ENCODE peak calls at places on chromosome 7, in five cellular contexts. D, V, G, Z and M are unnamed samples.
A peak's percentile ranks its signal among the peaks of the same experiment; 100 is the strongest.

GRCh38 chr7:136687693-136688322 is 180.6 kb upstream of the CHRM2 start:
- DNase-seq in D (no peak), V (peak; percentile 16), G (peak; percentile 63), Z (no peak), M (peak; percentile 8)

GRCh38 chr7:25671087-25671486 is 442.8 kb upstream of the NPVF start:
- DNase-seq in D (no peak), V (no peak), G (no peak), Z (no peak), M (no peak)

GRCh38 chr7:111744501-111745155 is 182.3 kb upstream of the IMMP2L start:
- DNase-seq in D (no peak), V (no peak), G (no peak), Z (no peak), M (no peak)

GRCh38 chr7:111728635-111728995 is 166.3 kb upstream of the IMMP2L start:
- DNase-seq in D (no peak), V (no peak), G (no peak), Z (no peak), M (no peak)

GRCh38 chr7:39353615-39354376 is 212.4 kb upstream of the YAE1 start:
- DNase-seq in D (no peak), V (peak; percentile 38), G (no peak), Z (peak; percentile 7), M (no peak)

GRCh38 chr7:105131890-105132289 is 117.9 kb downstream of the KMT2E start:
- DNase-seq in D (no peak), V (no peak), G (no peak), Z (peak; percentile 28), M (no peak)

GRCh38 chr7:34445653-34446052 is 212.4 kb upstream of the NPSR1 start:
- DNase-seq in D (no peak), V (no peak), G (no peak), Z (no peak), M (no peak)

GRCh38 chr7:127821146-127821545 is 169.2 kb downstream of the SND1 start:
- DNase-seq in D (no peak), V (no peak), G (no peak), Z (no peak), M (no peak)

GRCh38 chr7:156203923-156204322 is 391.7 kb upstream of the SHH start:
- DNase-seq in D (no peak), V (no peak), G (no peak), Z (no peak), M (no peak)

GRCh38 chr7:24836084-24836483 is 78.8 kb upstream of the GSDME start:
- DNase-seq in D (peak; percentile 33), V (no peak), G (peak; percentile 83), Z (no peak), M (peak; percentile 54)

GRCh38 chr7:42790196-42790595 is 121.7 kb downstream of the C7orf25 start:
- DNase-seq in D (no peak), V (no peak), G (no peak), Z (no peak), M (no peak)

GRCh38 chr7:5429857-5430611 is 6.4 kb upstream of the TNRC18 start:
- DNase-seq in D (no peak), V (no peak), G (no peak), Z (no peak), M (no peak)

GRCh38 chr7:15215611-15216010 is 313.1 kb upstream of the DGKB start:
- DNase-seq in D (no peak), V (no peak), G (no peak), Z (no peak), M (no peak)

GRCh38 chr7:23600251-23600650 is 3.1 kb downstream of the CCDC126 start:
- DNase-seq in D (no peak), V (no peak), G (no peak), Z (no peak), M (no peak)

GRCh38 chr7:27123477-27124053 is 7.0 kb downstream of the HOXA4 start:
- DNase-seq in D (no peak), V (no peak), G (no peak), Z (no peak), M (no peak)

GRCh38 chr7:41010967-41011366 is 691.9 kb downstream of the INHBA start:
- DNase-seq in D (no peak), V (no peak), G (no peak), Z (no peak), M (peak; percentile 71)

GRCh38 chr7:73918926-73919693 is 58.2 kb downstream of the TMEM270 start:
- DNase-seq in D (no peak), V (no peak), G (no peak), Z (no peak), M (no peak)

GRCh38 chr7:97002555-97003261 is 2.6 kb upstream of the DLX6 start:
- DNase-seq in D (no peak), V (no peak), G (no peak), Z (no peak), M (no peak)

GRCh38 chr7:80453699-80454340 is 58.0 kb downstream of the GNAT3 start:
- DNase-seq in D (no peak), V (peak; percentile 2), G (peak; percentile 38), Z (no peak), M (peak; percentile 50)

GRCh38 chr7:44735403-44736165 is 13.1 kb upstream of the ZMIZ2 start:
- DNase-seq in D (no peak), V (no peak), G (no peak), Z (no peak), M (peak; percentile 34)

GRCh38 chr7:28941633-28942032 is 16.5 kb downstream of the TRIL start:
- DNase-seq in D (no peak), V (no peak), G (no peak), Z (no peak), M (no peak)

GRCh38 chr7:133434246-133434865 is 181.5 kb downstream of the EXOC4 start:
- DNase-seq in D (no peak), V (no peak), G (peak; percentile 63), Z (no peak), M (peak; percentile 65)

GRCh38 chr7:63047546-63047945 is 951.1 kb upstream of the ZNF722 start:
- DNase-seq in D (no peak), V (no peak), G (no peak), Z (no peak), M (no peak)

GRCh38 chr7:4771737-4772136 is 3.7 kb upstream of the AP5Z1 start:
- DNase-seq in D (no peak), V (no peak), G (no peak), Z (no peak), M (no peak)

GRCh38 chr7:43294080-43294630 is 181.7 kb downstream of the HECW1 start:
- DNase-seq in D (no peak), V (no peak), G (no peak), Z (no peak), M (no peak)

GRCh38 chr7:44633254-44634186 is 27.1 kb downstream of the OGDH start:
- DNase-seq in D (peak; percentile 69), V (no peak), G (no peak), Z (peak; percentile 47), M (no peak)

GRCh38 chr7:22900784-22901183 is 78.1 kb upstream of the TOMM7 start:
- DNase-seq in D (no peak), V (no peak), G (no peak), Z (no peak), M (no peak)

GRCh38 chr7:150860291-150860977 is 8.1 kb downstream of the AOC1 start:
- DNase-seq in D (no peak), V (no peak), G (no peak), Z (no peak), M (no peak)

GRCh38 chr7:131374821-131375220 is 47.1 kb downstream of the MKLN1 start:
- DNase-seq in D (no peak), V (no peak), G (no peak), Z (no peak), M (no peak)

GRCh38 chr7:126780993-126781392 is 471.7 kb downstream of the GRM8 start:
- DNase-seq in D (no peak), V (no peak), G (no peak), Z (no peak), M (no peak)

GRCh38 chr7:24778543-24779282 is 21.4 kb upstream of the GSDME start:
- DNase-seq in D (no peak), V (no peak), G (peak; percentile 23), Z (peak; percentile 43), M (peak; percentile 97)

GRCh38 chr7:125057974-125058373 is 128.3 kb upstream of the POT1 start:
- DNase-seq in D (no peak), V (peak; percentile 72), G (no peak), Z (no peak), M (no peak)